ENCODE peak calls at places on chromosome 20, in seven cellular contexts. A, F, W, G, H, P and N are unnamed samples.

GRCh38 chr20:51542033-51542893 is at the start of gene NFATC2:
- DNase-seq in A (no peak), F (no peak), W (no peak), G (no peak), H (peak), P (peak), N (no peak)

GRCh38 chr20:25466846-25467245 is 59.4 kb downstream of the GINS1 start:
- DNase-seq in A (no peak), F (no peak), W (no peak), G (no peak), H (no peak), P (no peak), N (no peak)

GRCh38 chr20:5400164-5400762 is 83.5 kb upstream of the PROKR2 start:
- DNase-seq in A (no peak), F (no peak), W (peak), G (peak), H (peak), P (no peak), N (no peak)

GRCh38 chr20:62571667-62572344 is 70.5 kb upstream of the SLCO4A1 start:
- DNase-seq in A (no peak), F (no peak), W (no peak), G (no peak), H (no peak), P (peak), N (no peak)

GRCh38 chr20:23293689-23294088 is 56.9 kb upstream of the NXT1 start:
- DNase-seq in A (no peak), F (peak), W (no peak), G (no peak), H (no peak), P (no peak), N (no peak)

GRCh38 chr20:45039470-45039811 is 61.5 kb downstream of the KCNS1 start:
- DNase-seq in A (no peak), F (no peak), W (no peak), G (no peak), H (no peak), P (no peak), N (no peak)

GRCh38 chr20:4916991-4917881 is 84.1 kb downstream of the SLC23A2 start:
- DNase-seq in A (no peak), F (no peak), W (peak), G (no peak), H (no peak), P (no peak), N (no peak)

GRCh38 chr20:35283441-35284266 is 918 bp downstream of the EIF6 start:
- DNase-seq in A (no peak), F (no peak), W (no peak), G (no peak), H (no peak), P (no peak), N (no peak)

GRCh38 chr20:48621256-48622078 is 206.3 kb downstream of the PREX1 start:
- DNase-seq in A (no peak), F (no peak), W (no peak), G (peak), H (no peak), P (peak), N (no peak)

GRCh38 chr20:3734111-3734843 is 1.8 kb downstream of the HSPA12B start:
- DNase-seq in A (no peak), F (no peak), W (no peak), G (no peak), H (no peak), P (no peak), N (no peak)

GRCh38 chr20:37727247-37727956 is 33.6 kb downstream of the CTNNBL1 start:
- DNase-seq in A (no peak), F (no peak), W (no peak), G (peak), H (no peak), P (no peak), N (no peak)

GRCh38 chr20:63876489-63877036 is 11.5 kb downstream of the TPD52L2 start:
- DNase-seq in A (no peak), F (no peak), W (no peak), G (no peak), H (no peak), P (no peak), N (no peak)

GRCh38 chr20:35342154-35342769 is 50.0 kb upstream of the FAM83C start:
- DNase-seq in A (no peak), F (no peak), W (peak), G (peak), H (no peak), P (no peak), N (no peak)

GRCh38 chr20:48706116-48706656 is 121.6 kb downstream of the PREX1 start:
- DNase-seq in A (no peak), F (no peak), W (no peak), G (peak), H (no peak), P (no peak), N (no peak)

GRCh38 chr20:53390780-53391179 is 202.9 kb downstream of the ZNF217 start:
- DNase-seq in A (no peak), F (no peak), W (no peak), G (no peak), H (no peak), P (no peak), N (no peak)

GRCh38 chr20:8156603-8157079 is 24.6 kb downstream of the PLCB1 start:
- DNase-seq in A (no peak), F (no peak), W (peak), G (peak), H (no peak), P (no peak), N (no peak)

GRCh38 chr20:24917797-24918578 is 31.1 kb upstream of the CST7 start:
- DNase-seq in A (peak), F (peak), W (peak), G (peak), H (peak), P (peak), N (peak)

GRCh38 chr20:13142143-13142542 is 78.9 kb upstream of the ISM1 start:
- DNase-seq in A (no peak), F (no peak), W (peak), G (peak), H (no peak), P (no peak), N (no peak)

GRCh38 chr20:35968930-35969329 is 540 bp downstream of the CNBD2 start:
- DNase-seq in A (no peak), F (no peak), W (no peak), G (peak), H (no peak), P (peak), N (no peak)

GRCh38 chr20:62523473-62524203 is 47.8 kb upstream of the GATA5 start:
- DNase-seq in A (no peak), F (no peak), W (no peak), G (peak), H (no peak), P (no peak), N (no peak)

DNA sequence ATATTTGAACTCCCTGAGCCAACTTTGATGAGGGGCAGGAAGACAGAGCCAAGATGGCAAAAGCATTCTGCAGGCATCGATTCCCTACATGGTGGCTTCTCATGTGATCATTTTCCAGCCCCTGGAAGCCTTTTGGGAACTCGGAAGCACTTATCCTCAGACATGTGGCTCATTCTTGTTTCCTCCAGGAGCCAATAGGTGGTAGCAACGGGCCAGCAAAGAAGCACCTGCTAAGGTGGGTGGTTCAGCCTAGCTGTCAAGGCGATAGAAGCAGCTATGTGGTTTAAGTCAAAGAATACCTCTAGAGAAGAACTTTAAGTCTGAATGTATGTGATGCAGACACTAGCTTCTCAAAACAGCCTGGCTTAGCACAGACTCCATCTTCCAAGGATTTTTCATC is 64.9 kb upstream of the PAX1 start:
- DNase-seq in A (no peak), F (no peak), W (no peak), G (no peak), H (peak), P (peak), N (no peak)
- TF ChIP-seq CTCF in A (no peak), F (no peak), W (no peak), G (no peak), H (peak), P (no peak), N (peak)

GRCh38 chr20:17287503-17287902 is 60.7 kb downstream of the PCSK2 start:
- DNase-seq in A (no peak), F (no peak), W (no peak), G (no peak), H (no peak), P (no peak), N (no peak)
- TF ChIP-seq CTCF in A (peak), F (no peak), W (no peak), G (peak), H (peak), P (peak), N (no peak)

DNA sequence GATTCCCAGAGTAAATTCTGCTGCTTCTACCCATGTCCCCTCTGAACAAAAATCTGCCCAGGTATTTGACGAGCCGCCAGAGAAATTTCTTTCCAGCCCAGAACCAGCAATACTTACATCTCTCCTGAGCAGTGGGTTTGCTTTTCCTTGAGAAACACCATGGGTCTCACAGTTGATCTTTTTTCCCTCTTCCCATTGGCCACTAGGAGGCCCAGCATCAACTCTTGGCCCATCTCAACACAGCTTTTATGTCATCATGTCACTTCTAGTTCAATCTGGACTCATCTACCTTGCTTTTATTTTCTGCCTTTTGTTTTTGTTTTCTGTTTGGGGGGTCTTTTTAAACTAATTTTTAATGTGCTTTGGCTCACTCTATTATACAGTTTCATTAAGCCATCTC is 18.8 kb downstream of the MAFB start:
- DNase-seq in A (no peak), F (no peak), W (no peak), G (no peak), H (no peak), P (no peak), N (no peak)
- TF ChIP-seq CTCF in A (peak), F (no peak), W (no peak), G (no peak), H (no peak), P (no peak), N (no peak)

DNA sequence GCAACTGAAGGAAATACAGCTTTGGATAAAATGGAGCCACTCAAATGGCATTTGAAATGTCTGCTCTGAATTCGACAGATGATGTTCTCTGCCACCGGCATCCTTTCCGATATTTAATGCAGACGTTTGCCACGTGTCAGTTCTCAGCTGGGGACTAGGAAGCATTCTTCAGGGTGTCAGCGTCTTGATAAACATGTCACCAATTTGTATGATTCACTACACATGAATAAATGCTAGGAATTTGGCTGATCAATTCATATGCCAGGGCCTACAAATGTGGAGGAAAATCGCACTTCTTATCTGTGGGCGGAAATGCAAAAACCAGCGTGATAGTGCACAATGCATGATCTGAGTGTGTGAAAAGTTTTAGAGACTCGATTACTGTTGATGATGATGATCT is 169.5 kb downstream of the SLC24A3 start:
- DNase-seq in A (no peak), F (no peak), W (no peak), G (no peak), H (no peak), P (no peak), N (no peak)
- TF ChIP-seq CTCF in A (no peak), F (no peak), W (no peak), G (no peak), H (no peak), P (no peak), N (no peak)

GRCh38 chr20:46563170-46563847 is 12.9 kb upstream of the OCSTAMP start:
- DNase-seq in A (no peak), F (no peak), W (no peak), G (no peak), H (no peak), P (no peak), N (no peak)
- TF ChIP-seq CTCF in A (no peak), F (no peak), W (peak), G (no peak), H (no peak), P (no peak), N (no peak)

GRCh38 chr20:43691928-43692524 is 25.1 kb downstream of the MYBL2 start:
- DNase-seq in A (no peak), F (no peak), W (peak), G (peak), H (peak), P (peak), N (peak)
- TF ChIP-seq CTCF in A (peak), F (no peak), W (peak), G (peak), H (peak), P (peak), N (peak)

GRCh38 chr20:58698741-58699141 is 6.1 kb downstream of the NPEPL1 start:
- DNase-seq in A (no peak), F (peak), W (no peak), G (no peak), H (no peak), P (no peak), N (no peak)

GRCh38 chr20:58696411-58696961 is 3.9 kb downstream of the NPEPL1 start:
- DNase-seq in A (no peak), F (no peak), W (no peak), G (no peak), H (no peak), P (no peak), N (no peak)

GRCh38 chr20:58699246-58700107 is 6.9 kb downstream of the NPEPL1 start:
- DNase-seq in A (no peak), F (peak), W (no peak), G (no peak), H (no peak), P (no peak), N (no peak)

GRCh38 chr20:58697201-58697866 is 4.7 kb downstream of the NPEPL1 start:
- DNase-seq in A (no peak), F (no peak), W (no peak), G (no peak), H (no peak), P (no peak), N (no peak)

GRCh38 chr20:58697867-58698703 is 5.5 kb downstream of the NPEPL1 start:
- DNase-seq in A (no peak), F (no peak), W (no peak), G (no peak), H (no peak), P (no peak), N (no peak)
- TF ChIP-seq CTCF in A (no peak), F (no peak), W (no peak), G (no peak), H (no peak), P (no peak), N (no peak)